ENCODE peak calls at places on chromosomes 1 and 21, in eight cellular contexts. R is bronchial epithelial cell; F is AG09319; L is CD8-positive, alpha-beta T cell; J is pancreas; G is coronary artery; T is fibroblast of the aortic adventitia; P is lower lobe of right lung. M is an unnamed sample.

GRCh38 chr1:22122273-22123070 is 20.4 kb downstream of the WNT4 start:
- DNase-seq in R (no peak), F (no peak), L (no peak), J (no peak), G (no peak), T (no peak), P (no peak), M (no peak)

GRCh38 chr1:239587066-239587465 is 200.7 kb downstream of the CHRM3 start:
- DNase-seq in R (no peak), F (no peak), L (peak; percentile 24), J (no peak), G (no peak), T (no peak), P (no peak), M (no peak)

GRCh38 chr1:24385160-24385939 is 28.2 kb downstream of the STPG1 start:
- DNase-seq in R (peak; percentile 67), F (no peak), L (no peak), J (no peak), G (no peak), T (peak; percentile 70), P (no peak), M (no peak)

GRCh38 chr1:200437556-200438203 is 27.8 kb upstream of the ZNF281 start:
- DNase-seq in R (no peak), F (no peak), L (no peak), J (no peak), G (no peak), T (peak; percentile 46), P (no peak), M (no peak)

GRCh38 chr1:1203561-1204424 is 2.6 kb downstream of the TNFRSF18 start:
- DNase-seq in R (no peak), F (no peak), L (no peak), J (no peak), G (no peak), T (no peak), P (peak; percentile 35), M (peak; percentile 20)

GRCh38 chr21:26495283-26495849 is 77.7 kb downstream of the CYYR1 start:
- DNase-seq in R (no peak), F (no peak), L (no peak), J (no peak), G (no peak), T (no peak), P (no peak), M (no peak)

GRCh38 chr21:37164742-37165141 is 91.7 kb downstream of the TTC3 start:
- DNase-seq in R (no peak), F (no peak), L (no peak), J (no peak), G (no peak), T (peak; percentile 47), P (no peak), M (no peak)

GRCh38 chr1:154420172-154420571 is 15.0 kb downstream of the IL6R start:
- DNase-seq in R (peak; percentile 84), F (no peak), L (peak; percentile 62), J (peak; percentile 70), G (peak; percentile 98), T (peak; percentile 90), P (peak; percentile 84), M (no peak)

GRCh38 chr1:211518330-211519289 is 26.6 kb upstream of the RD3 start:
- DNase-seq in R (no peak), F (no peak), L (no peak), J (no peak), G (no peak), T (no peak), P (no peak), M (no peak)

GRCh38 chr1:17875171-17875881 is 120.2 kb downstream of the ACTL8 start:
- DNase-seq in R (peak; percentile 18), F (no peak), L (no peak), J (no peak), G (no peak), T (peak; percentile 59), P (no peak), M (no peak)

GRCh38 chr1:204460346-204460745 is 34.3 kb downstream of the PIK3C2B start:
- DNase-seq in R (no peak), F (no peak), L (no peak), J (no peak), G (no peak), T (no peak), P (no peak), M (no peak)

GRCh38 chr21:36964832-36965719 is 1.4 kb downstream of the HLCS start:
- DNase-seq in R (no peak), F (no peak), L (no peak), J (no peak), G (no peak), T (peak; percentile 29), P (no peak), M (no peak)

GRCh38 chr1:193322218-193322617 is 135.8 kb upstream of the B3GALT2 start:
- DNase-seq in R (peak; percentile 83), F (no peak), L (no peak), J (no peak), G (no peak), T (peak; percentile 86), P (no peak), M (no peak)

GRCh38 chr1:201528631-201529260 is 10.2 kb upstream of the NAV1 start:
- DNase-seq in R (peak; percentile 39), F (no peak), L (no peak), J (no peak), G (peak; percentile 16), T (peak; percentile 89), P (no peak), M (no peak)

GRCh38 chr1:173206816-173207595 is at the start of gene TNFSF4:
- DNase-seq in R (no peak), F (no peak), L (no peak), J (no peak), G (no peak), T (peak; percentile 90), P (no peak), M (no peak)

DNA sequence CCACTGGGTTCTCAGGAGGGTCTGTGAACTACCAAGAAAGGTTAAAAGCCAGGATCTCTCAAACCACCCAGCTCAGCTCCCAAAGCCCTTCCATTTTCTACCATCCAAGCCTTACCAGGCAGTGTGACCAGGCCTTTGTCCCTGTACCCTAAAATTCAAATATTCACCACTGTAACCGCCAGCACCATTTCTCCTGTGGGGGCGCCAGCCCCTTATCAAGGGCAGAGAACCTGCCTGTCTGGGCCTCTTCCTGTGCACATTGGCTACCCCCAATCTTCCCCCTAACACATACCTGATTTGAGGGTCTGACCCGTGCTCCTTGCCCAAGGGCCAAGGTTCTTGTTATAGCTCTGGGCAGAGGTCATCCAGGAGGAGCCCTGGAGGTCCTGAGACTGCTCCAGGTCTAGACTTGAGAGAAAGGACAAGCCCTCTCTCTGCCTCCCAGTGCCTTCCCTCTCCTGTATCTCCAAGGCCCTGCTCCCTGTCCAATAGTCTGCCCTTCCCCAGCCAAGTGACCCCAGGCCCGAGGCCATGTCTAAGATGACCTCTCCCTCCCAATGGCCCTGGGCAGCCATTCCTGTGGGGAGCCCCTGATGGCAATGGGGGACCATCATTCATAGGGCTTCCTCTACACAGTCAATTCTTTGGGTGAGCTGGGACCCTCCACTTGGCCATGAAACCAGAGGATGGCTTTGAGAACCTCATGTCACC is 78.5 kb downstream of the FHAD1 start:
- DNase-seq in R (no peak), F (no peak), L (no peak), J (no peak), G (no peak), T (no peak), P (no peak), M (no peak)
- TF ChIP-seq CTCF in R (no peak), F (no peak), L (no peak), J (no peak), G (no peak), T (no peak), P (no peak), M (no peak)

GRCh38 chr1:208652300-208653160 is 408.3 kb upstream of the PLXNA2 start:
- DNase-seq in R (peak; percentile 73), F (peak; percentile 10), L (peak; percentile 10), J (peak; percentile 29), G (no peak), T (peak; percentile 76), P (peak; percentile 48), M (peak; percentile 71)

GRCh38 chr1:208654241-208654640 is 410.1 kb upstream of the PLXNA2 start:
- DNase-seq in R (peak; percentile 60), F (no peak), L (no peak), J (no peak), G (no peak), T (peak; percentile 36), P (no peak), M (no peak)
- TF ChIP-seq CTCF in R (peak; percentile 58), F (peak; percentile 14), L (no peak), J (no peak), G (no peak), T (peak; percentile 47), P (peak; percentile 16), M (peak; percentile 56)

GRCh38 chr1:223189903-223190724 is 47.1 kb upstream of the TLR5 start:
- DNase-seq in R (peak; percentile 87), F (no peak), L (peak; percentile 53), J (no peak), G (no peak), T (peak; percentile 9), P (no peak), M (no peak)

GRCh38 chr1:223199094-223199647 is 56.1 kb upstream of the TLR5 start:
- DNase-seq in R (peak; percentile 73), F (no peak), L (no peak), J (no peak), G (no peak), T (peak; percentile 13), P (no peak), M (no peak)

GRCh38 chr1:223197923-223198627 is 55.0 kb upstream of the TLR5 start:
- DNase-seq in R (peak; percentile 93), F (no peak), L (no peak), J (no peak), G (no peak), T (no peak), P (no peak), M (no peak)

GRCh38 chr1:223198628-223198965 is 55.5 kb upstream of the TLR5 start:
- DNase-seq in R (no peak), F (no peak), L (no peak), J (no peak), G (no peak), T (peak; percentile 9), P (no peak), M (no peak)

GRCh38 chr1:223195281-223195680 is 52.2 kb upstream of the TLR5 start:
- DNase-seq in R (no peak), F (no peak), L (no peak), J (no peak), G (no peak), T (no peak), P (no peak), M (no peak)
- TF ChIP-seq CTCF in R (no peak), F (no peak), L (no peak), J (no peak), G (no peak), T (no peak), P (no peak), M (no peak)

GRCh38 chr1:219834247-219834917 is 94.0 kb downstream of the SLC30A10 start:
- DNase-seq in R (no peak), F (no peak), L (no peak), J (no peak), G (no peak), T (no peak), P (no peak), M (no peak)

GRCh38 chr1:219837274-219837993 is 90.9 kb downstream of the SLC30A10 start:
- DNase-seq in R (peak; percentile 51), F (peak; percentile 0), L (no peak), J (no peak), G (no peak), T (peak; percentile 81), P (no peak), M (no peak)

GRCh38 chr1:219833214-219833816 is 95.0 kb downstream of the SLC30A10 start:
- DNase-seq in R (no peak), F (no peak), L (no peak), J (no peak), G (no peak), T (no peak), P (no peak), M (no peak)

GRCh38 chr1:219837994-219838294 is 90.4 kb downstream of the SLC30A10 start:
- DNase-seq in R (no peak), F (no peak), L (no peak), J (no peak), G (no peak), T (no peak), P (no peak), M (no peak)
- TF ChIP-seq CTCF in R (no peak), F (no peak), L (no peak), J (no peak), G (no peak), T (no peak), P (peak; percentile 4), M (no peak)